ENCODE peak calls at places on chromosomes 13 and 19, in ten cellular contexts. F is activated CD8-positive, alpha-beta T cell treated with anti-CD3 and anti-CD28 coated beads, Interleukin-2, amount 10 ng/mL, durations not matched to agents 7 days and 5 days; V is NCI-H1417; E is cardiac fibroblast; C is aorta; M is left ventricle myocardium inferior; U is stimulated activated CD8-positive, alpha-beta memory T cell treated with anti-CD3 and anti-CD28 coated beads, Interleukin-2, amount 100 ng/mL, for 48 hours; N is GM04503; Q is transverse colon; P is T-helper 2 cell. K is an unnamed sample.

GRCh38 chr19:16308081-16308480 is 16.5 kb upstream of the KLF2 start:
- DNase-seq in F (no peak), V (no peak), E (no peak), C (no peak), M (no peak), U (no peak), N (no peak), Q (no peak), P (no peak), K (no peak)

GRCh38 chr19:45424191-45425058 is 708 bp upstream of the ERCC1 start:
- DNase-seq in F (peak; percentile 56), V (no peak), E (peak; percentile 98), C (peak; percentile 94), M (peak; percentile 71), U (peak; percentile 18), N (peak; percentile 80), Q (peak; percentile 75), P (no peak), K (peak; percentile 87)

GRCh38 chr19:16828990-16829821 is at the start of gene SIN3B:
- DNase-seq in F (peak; percentile 89), V (peak; percentile 82), E (peak; percentile 91), C (peak; percentile 96), M (peak; percentile 83), U (peak; percentile 86), N (no peak), Q (peak; percentile 91), P (peak; percentile 80), K (peak; percentile 94)

GRCh38 chr19:17873661-17874422 is 2.1 kb downstream of the SLC5A5 start:
- DNase-seq in F (peak; percentile 79), V (peak; percentile 33), E (peak; percentile 27), C (no peak), M (no peak), U (peak; percentile 66), N (no peak), Q (peak; percentile 53), P (peak; percentile 50), K (no peak)

GRCh38 chr19:19480688-19481087 is 34.7 kb downstream of the TSSK6 start:
- DNase-seq in F (peak; percentile 40), V (no peak), E (no peak), C (no peak), M (no peak), U (no peak), N (no peak), Q (no peak), P (no peak), K (no peak)

GRCh38 chr19:17581211-17581874 is 25.9 kb downstream of the COLGALT1 start:
- DNase-seq in F (no peak), V (no peak), E (no peak), C (no peak), M (no peak), U (no peak), N (no peak), Q (no peak), P (no peak), K (no peak)

GRCh38 chr13:26719356-26719945 is 41.1 kb downstream of the GPR12 start:
- DNase-seq in F (no peak), V (no peak), E (peak; percentile 20), C (no peak), M (no peak), U (no peak), N (no peak), Q (no peak), P (no peak), K (no peak)

GRCh38 chr19:58368561-58369360 is 6.2 kb upstream of the ZNF497 start:
- DNase-seq in F (no peak), V (no peak), E (no peak), C (no peak), M (no peak), U (no peak), N (no peak), Q (no peak), P (no peak), K (peak; percentile 47)

GRCh38 chr19:1855040-1855827 is 7.0 kb upstream of the REXO1 start:
- DNase-seq in F (peak; percentile 94), V (peak; percentile 53), E (peak; percentile 90), C (peak; percentile 92), M (peak; percentile 93), U (peak; percentile 82), N (no peak), Q (peak; percentile 96), P (peak; percentile 63), K (peak; percentile 93)

GRCh38 chr19:39405930-39406655 is 554 bp upstream of the ZFP36 start:
- DNase-seq in F (peak; percentile 92), V (no peak), E (no peak), C (no peak), M (no peak), U (peak; percentile 84), N (no peak), Q (peak; percentile 89), P (peak; percentile 61), K (no peak)

GRCh38 chr19:16804176-16804575 is 25.0 kb upstream of the SIN3B start:
- DNase-seq in F (no peak), V (no peak), E (no peak), C (no peak), M (no peak), U (no peak), N (no peak), Q (no peak), P (no peak), K (no peak)

GRCh38 chr13:41622545-41623429 is 165.4 kb downstream of the RGCC start:
- DNase-seq in F (no peak), V (no peak), E (peak; percentile 76), C (no peak), M (no peak), U (no peak), N (peak; percentile 74), Q (no peak), P (no peak), K (no peak)

GRCh38 chr19:52599241-52599640 is 29.2 kb downstream of the ZNF701 start:
- DNase-seq in F (no peak), V (no peak), E (no peak), C (no peak), M (no peak), U (no peak), N (no peak), Q (no peak), P (no peak), K (no peak)

GRCh38 chr13:29679357-29680050 is 84.0 kb upstream of the SLC7A1 start:
- DNase-seq in F (no peak), V (no peak), E (no peak), C (no peak), M (peak; percentile 52), U (no peak), N (no peak), Q (peak; percentile 38), P (no peak), K (peak; percentile 62)

GRCh38 chr13:33352520-33352919 is 67.0 kb upstream of the STARD13 start:
- DNase-seq in F (no peak), V (no peak), E (no peak), C (no peak), M (no peak), U (no peak), N (no peak), Q (no peak), P (no peak), K (no peak)

GRCh38 chr19:37950471-37951175 is 43.6 kb downstream of the SIPA1L3 start:
- DNase-seq in F (no peak), V (no peak), E (no peak), C (no peak), M (no peak), U (no peak), N (no peak), Q (no peak), P (no peak), K (no peak)

GRCh38 chr19:16886305-16886880 is 2.4 kb upstream of the F2RL3 start:
- DNase-seq in F (no peak), V (no peak), E (peak; percentile 81), C (no peak), M (peak; percentile 73), U (no peak), N (peak; percentile 51), Q (peak; percentile 39), P (no peak), K (peak; percentile 87)

K was measured in right cardiac atrium.